ENCODE peak calls at places on chromosomes 1 and 21, in six cellular contexts. D is GM23338, W is HCT116, K is K562, X is GM12878, U is H1. N is an unnamed sample.

GRCh38 chr1:41483960-41484844 is at the start of gene EDN2:
- DNase-seq in D (peak), W (no peak), K (no peak), X (no peak), U (no peak), N (no peak)

GRCh38 chr1:47717341-47717740 is 279.5 kb downstream of the FOXD2 start:
- DNase-seq in D (no peak), W (no peak), K (no peak), X (no peak), U (no peak), N (no peak)

GRCh38 chr21:15272591-15272990 is 207.8 kb upstream of the NRIP1 start:
- DNase-seq in D (no peak), W (no peak), K (no peak), X (no peak), U (no peak), N (no peak)

GRCh38 chr1:231407537-231408396 is 14.3 kb downstream of the EGLN1 start:
- DNase-seq in D (no peak), W (no peak), K (no peak), X (no peak), U (no peak), N (no peak)

GRCh38 chr1:158323866-158324265 is 7.5 kb downstream of the CD1B start:
- DNase-seq in D (no peak), W (no peak), K (no peak), X (no peak), U (no peak), N (no peak)

GRCh38 chr21:42567861-42568260 is 54.2 kb downstream of the SLC37A1 start:
- DNase-seq in D (no peak), W (no peak), K (no peak), X (no peak), U (no peak), N (no peak)

GRCh38 chr1:9774744-9775679 is 48.8 kb downstream of the CLSTN1 start:
- DNase-seq in D (no peak), W (no peak), K (peak), X (no peak), U (no peak), N (peak)

GRCh38 chr1:8986814-8987190 is 39.4 kb downstream of the SLC2A7 start:
- DNase-seq in D (no peak), W (no peak), K (no peak), X (no peak), U (no peak), N (no peak)

GRCh38 chr1:17776426-17776825 is 21.3 kb downstream of the ACTL8 start:
- DNase-seq in D (no peak), W (no peak), K (no peak), X (no peak), U (no peak), N (no peak)

GRCh38 chr1:36345353-36345752 is 21.9 kb upstream of the EVA1B start:
- DNase-seq in D (no peak), W (no peak), K (no peak), X (no peak), U (no peak), N (no peak)

GRCh38 chr1:161082996-161083742 is 6.2 kb downstream of the NECTIN4 start:
- DNase-seq in D (no peak), W (peak), K (peak), X (no peak), U (no peak), N (no peak)

GRCh38 chr1:246526380-246526779 is 19.3 kb upstream of the SMYD3 start:
- DNase-seq in D (no peak), W (no peak), K (no peak), X (no peak), U (no peak), N (no peak)

GRCh38 chr1:1306661-1307260 is 969 bp downstream of the ACAP3 start:
- DNase-seq in D (no peak), W (no peak), K (no peak), X (no peak), U (no peak), N (no peak)

GRCh38 chr1:204077979-204078696 is 5.2 kb downstream of the SOX13 start:
- DNase-seq in D (peak), W (no peak), K (no peak), X (no peak), U (peak), N (no peak)

GRCh38 chr1:33159577-33159976 is 22.3 kb downstream of the TRIM62 start:
- DNase-seq in D (no peak), W (no peak), K (no peak), X (no peak), U (no peak), N (no peak)

GRCh38 chr1:150376110-150376509 is 12.2 kb downstream of the RPRD2 start:
- DNase-seq in D (no peak), W (no peak), K (no peak), X (no peak), U (no peak), N (no peak)

GRCh38 chr1:9929431-9930385 is 13.5 kb downstream of the LZIC start:
- DNase-seq in D (peak), W (no peak), K (peak), X (no peak), U (peak), N (no peak)

GRCh38 chr1:174239541-174239940 is 80.2 kb downstream of the RABGAP1L start:
- DNase-seq in D (no peak), W (no peak), K (no peak), X (no peak), U (no peak), N (no peak)

GRCh38 chr1:6424619-6425593 is at the start of gene ESPN:
- DNase-seq in D (peak), W (no peak), K (peak), X (no peak), U (peak), N (no peak)
- TF ChIP-seq EZH2 in D (peak), W (no peak), K (no peak), X (no peak), U (no peak), N (no peak)

DNA sequence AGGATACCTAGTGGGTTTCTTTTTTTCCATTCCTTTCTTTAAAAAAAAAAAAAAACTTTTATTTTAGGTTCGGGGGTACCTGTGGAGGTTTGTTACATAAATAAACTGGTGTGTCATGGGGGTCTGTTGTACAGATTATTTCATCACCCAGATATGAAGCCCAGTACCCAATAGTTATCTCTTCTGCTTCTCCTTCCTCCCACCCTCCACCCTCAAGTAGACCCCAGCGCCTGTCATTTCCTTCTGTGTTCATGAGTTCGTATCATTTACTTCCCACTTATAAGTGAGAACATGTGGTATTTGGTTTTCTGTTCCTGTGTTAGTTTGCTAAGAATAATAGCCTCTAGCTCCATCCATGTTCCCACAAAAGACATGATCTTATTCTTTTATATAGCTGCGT is 185.5 kb downstream of the PSMG1 start:
- DNase-seq in D (no peak), W (no peak), K (no peak), X (no peak), U (no peak), N (no peak)
- H3K27ac ChIP-seq in D (no peak), W (no peak), K (no peak), X (no peak), U (no peak), N (no peak)

GRCh38 chr1:50271337-50271736 is 151.9 kb downstream of the DMRTA2 start:
- DNase-seq in D (no peak), W (no peak), K (no peak), X (no peak), U (no peak), N (no peak)
- TF ChIP-seq POLR2AphosphoS5 in D (no peak), W (no peak), K (no peak), X (no peak), U (no peak), N (no peak)

DNA sequence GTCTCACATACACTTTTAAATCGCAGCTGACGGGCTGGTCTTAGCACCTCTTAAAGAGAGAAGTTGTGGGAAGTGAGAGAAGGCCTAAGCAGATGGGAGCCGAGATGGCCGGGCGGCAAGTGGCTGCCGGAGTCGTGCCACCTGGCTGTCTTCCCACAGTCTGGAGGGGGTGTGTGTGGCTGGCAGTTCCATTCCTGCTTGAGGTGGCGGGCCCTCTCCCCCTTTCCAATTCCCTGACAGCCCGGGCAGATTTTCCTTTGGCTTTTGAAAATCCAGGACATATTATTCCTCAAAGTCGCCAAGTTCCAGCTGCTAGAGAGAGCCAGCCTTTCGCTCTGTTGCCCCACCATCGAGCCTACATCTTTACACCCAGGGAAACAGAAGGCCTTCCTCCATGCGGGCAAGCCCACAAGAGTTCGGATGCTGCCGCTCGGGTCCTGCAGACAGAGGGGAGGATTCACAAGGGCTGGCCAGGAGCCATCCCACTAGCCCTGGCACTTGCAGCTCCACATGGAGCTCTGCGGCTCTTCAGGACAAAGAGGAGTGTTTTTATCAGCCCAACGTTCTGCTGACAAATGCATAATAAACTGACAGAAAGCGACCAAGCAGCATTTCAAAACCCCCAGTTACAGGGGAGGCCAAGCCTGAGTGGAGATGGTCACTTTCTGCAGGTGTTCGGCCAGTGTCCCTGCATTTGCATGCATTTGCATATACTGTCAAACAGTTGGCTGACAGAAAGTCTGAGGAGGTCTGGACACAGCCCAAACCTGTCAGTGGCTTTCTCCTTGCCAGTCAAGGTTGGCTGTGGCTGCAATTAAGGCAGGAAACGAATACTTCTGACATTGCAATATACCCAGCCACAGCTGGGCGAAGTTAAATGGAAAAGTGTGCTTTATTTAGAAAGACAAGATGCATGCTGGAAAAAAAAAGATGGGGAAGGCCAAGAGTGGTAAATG is 45.9 kb downstream of the OLIG1 start:
- DNase-seq in D (no peak), W (no peak), K (no peak), X (no peak), U (no peak), N (no peak)
- TF ChIP-seq EZH2 in D (no peak), W (no peak), K (no peak), X (no peak), U (no peak), N (peak)

DNA sequence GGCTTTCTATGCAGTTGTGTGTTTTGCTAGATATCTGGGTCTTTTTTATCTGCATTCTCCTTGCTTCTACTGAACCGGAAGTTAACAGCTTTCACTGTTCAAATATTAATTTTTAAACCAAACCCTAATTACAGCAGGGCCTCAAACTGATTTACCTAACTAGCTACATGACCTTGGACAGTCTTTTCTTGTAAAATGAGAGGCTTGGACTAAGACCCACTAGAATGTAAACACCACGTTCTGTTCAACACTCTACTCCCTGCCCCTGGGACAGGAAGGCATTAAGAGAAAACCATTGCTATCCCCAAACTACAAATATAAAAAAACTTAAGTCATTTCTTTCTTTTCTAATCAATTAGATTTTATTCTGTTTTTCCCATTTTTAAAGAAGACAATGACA is 3.7 kb downstream of the USP24 start:
- DNase-seq in D (no peak), W (no peak), K (no peak), X (no peak), U (no peak), N (no peak)
- H3K27ac ChIP-seq in D (no peak), W (no peak), K (peak), X (peak), U (no peak), N (no peak)

DNA sequence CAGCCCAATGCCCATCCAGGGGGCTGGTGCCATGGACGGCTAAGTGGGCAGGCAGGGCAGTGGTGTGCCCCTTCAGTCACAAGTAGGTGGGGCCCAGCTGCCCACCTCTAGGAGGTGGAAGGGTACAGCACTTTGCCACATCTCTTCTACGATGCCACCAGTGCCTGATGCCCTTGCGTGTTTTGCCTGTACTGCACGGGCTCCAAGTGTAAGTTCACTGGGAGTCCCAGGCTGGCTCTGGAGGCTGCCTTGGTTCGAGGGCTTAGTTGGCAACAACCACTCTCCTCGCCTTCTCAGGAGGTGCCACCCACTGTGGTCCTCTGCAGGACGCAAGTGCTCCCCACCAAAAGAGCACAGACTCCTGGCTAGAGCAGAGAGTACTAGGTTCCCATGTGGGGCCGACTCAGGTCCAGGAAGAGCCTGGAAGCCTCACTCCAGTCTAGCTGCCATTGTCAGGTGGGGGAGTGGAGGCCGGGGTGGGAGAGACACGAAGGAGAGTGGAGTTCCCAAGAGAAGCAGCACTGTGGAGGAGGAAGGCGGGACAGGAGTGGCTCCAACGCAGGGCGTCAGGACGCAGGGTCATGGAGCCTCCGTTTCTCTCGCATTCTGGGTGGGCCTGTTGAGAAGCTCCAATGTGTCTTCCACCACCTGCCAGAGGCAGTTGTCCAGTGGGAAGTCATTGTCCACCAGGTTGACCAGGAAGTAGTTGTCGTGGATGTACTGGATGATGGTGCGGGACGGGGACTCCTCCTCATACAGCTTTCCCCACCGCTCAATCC is 15.5 kb downstream of the MTHFR start:
- DNase-seq in D (no peak), W (no peak), K (no peak), X (no peak), U (no peak), N (no peak)
- TF ChIP-seq POLR2AphosphoS5 in D (no peak), W (no peak), K (no peak), X (no peak), U (no peak), N (no peak)

DNA sequence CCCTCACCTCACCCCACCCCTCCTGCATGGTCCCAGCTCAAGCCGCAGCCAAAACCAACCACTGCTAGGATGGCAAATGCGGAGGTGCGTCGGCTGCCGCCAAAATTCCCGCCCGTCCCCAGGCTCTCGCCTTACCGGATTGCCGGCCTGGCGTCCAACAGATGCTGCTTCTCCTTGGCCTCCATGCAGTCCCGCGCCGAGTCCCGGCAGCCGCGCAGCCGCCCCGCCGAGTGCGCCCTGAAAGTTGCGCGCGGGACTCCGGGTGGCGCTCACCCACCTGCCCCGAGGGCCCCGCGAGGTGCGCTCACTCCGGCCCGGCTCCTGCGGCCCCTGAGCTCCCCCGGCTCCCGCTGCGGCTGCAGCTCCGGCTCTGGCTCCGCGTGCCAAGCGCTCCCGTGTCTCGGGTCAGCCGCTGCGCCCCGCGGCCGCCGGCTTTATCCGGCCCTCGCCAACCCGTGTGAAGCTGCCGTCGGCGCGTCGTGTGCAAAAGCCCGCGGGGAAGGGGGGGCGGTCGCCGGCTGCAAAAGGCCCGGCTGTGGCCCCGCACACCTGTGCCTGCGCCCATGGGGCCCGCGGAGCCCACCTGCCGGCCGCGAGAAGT is at the start of gene SLC30A2:
- DNase-seq in D (peak), W (no peak), K (no peak), X (no peak), U (peak), N (no peak)
- TF ChIP-seq EZH2 in D (peak), W (no peak), K (no peak), X (no peak), U (peak), N (no peak)

GRCh38 chr1:112524986-112525385 is 16.2 kb downstream of the WNT2B start:
- DNase-seq in D (no peak), W (no peak), K (no peak), X (no peak), U (no peak), N (no peak)
- H3K27ac ChIP-seq in D (no peak), W (no peak), K (no peak), X (no peak), U (no peak), N (no peak)

N was measured in SK-N-MC.